ENCODE peak calls at places on chromosomes 6 and 20, in nine cellular contexts. D is NCI-H2171 treated with DMSO at 0.1 percent for 48 hours, S is iris pigment epithelial cell, T is ovary, E is uterus, B is AG08396, Y is SJSA1, R is T-helper 9 cell, V is NT2/D1. J is an unnamed sample.

GRCh38 chr6:21019614-21020013 is 485.4 kb downstream of the CDKAL1 start:
- DNase-seq in B (no peak), V (no peak), D (no peak), E (no peak), R (no peak), S (no peak), Y (no peak), T (no peak), J (no peak)

GRCh38 chr6:170108890-170109587 is 181.8 kb downstream of the DLL1 start:
- DNase-seq in Y (peak), D (no peak), B (no peak), E (peak), V (no peak), S (no peak), T (no peak), R (no peak), J (peak)

GRCh38 chr6:116444092-116444491 is 17.1 kb upstream of the CALHM6 start:
- DNase-seq in T (no peak), Y (no peak), E (no peak), R (no peak), B (peak), V (no peak), D (peak), S (peak), J (no peak)

GRCh38 chr6:52595000-52595795 is 18.3 kb upstream of the TRAM2 start:
- DNase-seq in S (peak), V (no peak), Y (peak), R (no peak), B (peak), T (peak), D (peak), E (peak), J (no peak)

GRCh38 chr6:73050706-73051105 is 174.6 kb downstream of the KHDC1L start:
- DNase-seq in R (no peak), D (no peak), B (no peak), T (no peak), Y (no peak), V (no peak), E (no peak), S (peak), J (no peak)

GRCh38 chr6:151561238-151561637 is 67.4 kb downstream of the CCDC170 start:
- DNase-seq in V (no peak), Y (no peak), E (no peak), S (no peak), T (no peak), D (no peak), R (no peak), B (no peak), J (no peak)

GRCh38 chr20:59848182-59848581 is 85.3 kb downstream of the SYCP2 start:
- DNase-seq in B (no peak), R (no peak), V (no peak), S (no peak), T (no peak), E (no peak), Y (no peak), D (no peak), J (no peak)

GRCh38 chr6:149985506-149985937 is 21.8 kb downstream of the ULBP1 start:
- DNase-seq in Y (no peak), R (no peak), T (no peak), S (no peak), D (no peak), E (no peak), B (no peak), V (no peak), J (no peak)

GRCh38 chr20:25991051-25991755 is 294.6 kb upstream of the ZNF337 start:
- DNase-seq in D (no peak), Y (peak), V (no peak), R (no peak), S (no peak), E (no peak), B (no peak), T (no peak), J (no peak)

GRCh38 chr20:52754366-52754765 is 217.8 kb upstream of the TSHZ2 start:
- DNase-seq in T (no peak), B (no peak), E (no peak), S (no peak), R (no peak), D (no peak), Y (no peak), V (no peak), J (no peak)

GRCh38 chr6:56714982-56715456 is 72.3 kb upstream of the DST start:
- DNase-seq in T (no peak), D (no peak), V (peak), R (no peak), B (peak), Y (peak), E (no peak), S (peak), J (no peak)

GRCh38 chr20:5569021-5569420 is 181.2 kb upstream of the SHLD1 start:
- DNase-seq in Y (no peak), T (no peak), R (peak), B (no peak), D (peak), E (no peak), V (no peak), S (peak), J (no peak)

GRCh38 chr20:50188879-50189680 is 1.6 kb upstream of the CEBPB start:
- DNase-seq in E (no peak), B (no peak), V (no peak), Y (no peak), D (no peak), T (peak), S (no peak), R (no peak), J (no peak)

GRCh38 chr6:3119040-3119723 is 671 bp downstream of the BPHL start:
- DNase-seq in T (no peak), S (peak), B (peak), Y (no peak), E (no peak), R (no peak), D (peak), V (no peak), J (no peak)

GRCh38 chr6:126312013-126312665 is 27.8 kb upstream of the CENPW start:
- DNase-seq in E (no peak), Y (no peak), T (no peak), D (peak), S (peak), V (no peak), R (no peak), B (peak), J (no peak)

GRCh38 chr6:106142876-106143431 is 56.8 kb downstream of the PRDM1 start:
- DNase-seq in V (no peak), D (no peak), T (no peak), B (no peak), E (no peak), R (no peak), Y (no peak), S (no peak), J (no peak)

GRCh38 chr6:139119553-139119952 is 15.3 kb upstream of the HECA start:
- DNase-seq in T (no peak), B (no peak), S (no peak), Y (no peak), V (no peak), E (no peak), D (no peak), R (no peak), J (no peak)

GRCh38 chr20:55211481-55211880 is 736.1 kb downstream of the DOK5 start:
- DNase-seq in R (no peak), T (no peak), S (no peak), D (no peak), B (no peak), Y (no peak), E (no peak), V (no peak), J (no peak)

GRCh38 chr6:45822269-45822812 is 193.3 kb downstream of the CLIC5 start:
- DNase-seq in T (no peak), E (no peak), Y (no peak), V (no peak), R (no peak), B (no peak), S (no peak), D (no peak), J (no peak)

GRCh38 chr20:61218886-61219480 is 33.1 kb upstream of the CDH4 start:
- DNase-seq in B (peak), T (no peak), S (peak), E (no peak), D (no peak), Y (no peak), R (no peak), V (no peak), J (no peak)

GRCh38 chr6:16600026-16600425 is 161.2 kb downstream of the ATXN1 start:
- DNase-seq in V (no peak), S (no peak), Y (no peak), T (no peak), R (no peak), B (no peak), E (no peak), D (no peak), J (no peak)

GRCh38 chr6:26457407-26457795 is 354 bp upstream of the BTN2A1 start:
- DNase-seq in V (no peak), R (no peak), Y (no peak), B (no peak), T (peak), D (no peak), E (peak), S (no peak), J (no peak)

GRCh38 chr20:33793011-33793931 is 17.9 kb upstream of the CHMP4B start:
- DNase-seq in Y (no peak), V (no peak), R (no peak), E (no peak), S (peak), B (peak), T (no peak), D (no peak), J (no peak)

GRCh38 chr20:53622247-53623114 is 28.8 kb upstream of the ZNF217 start:
- DNase-seq in T (no peak), S (peak), D (peak), V (no peak), B (no peak), R (no peak), E (no peak), Y (no peak), J (no peak)

J was measured in type B pancreatic cell.